ENCODE peak calls at places on chromosomes 12 and 14, in six cellular contexts. O is heart left ventricle, U is neural progenitor cell, B is SJSA1, G is left ventricle myocardium inferior, J is stomach. P is an unnamed sample.

GRCh38 chr12:32336261-32336660 is 63.1 kb upstream of the FGD4 start:
- DNase-seq in O (no peak), U (no peak), B (no peak), G (no peak), J (no peak), P (no peak)

GRCh38 chr12:95231190-95231589 is 13.6 kb downstream of the VEZT start:
- DNase-seq in O (no peak), U (no peak), B (no peak), G (no peak), J (no peak), P (no peak)

GRCh38 chr12:87967871-87968270 is 61.3 kb downstream of the C12orf50 start:
- DNase-seq in O (no peak), U (no peak), B (no peak), G (no peak), J (no peak), P (no peak)

GRCh38 chr14:43165651-43166050 is 1341.4 kb downstream of the FSCB start:
- DNase-seq in O (no peak), U (no peak), B (no peak), G (no peak), J (no peak), P (no peak)

GRCh38 chr12:26118356-26118755 is 6.5 kb downstream of the BHLHE41 start:
- DNase-seq in O (no peak), U (no peak), B (no peak), G (no peak), J (no peak), P (no peak)

GRCh38 chr14:105487449-105487985 is 831 bp downstream of the CRIP1 start:
- DNase-seq in O (peak; percentile 68), U (peak; percentile 58), B (no peak), G (peak; percentile 67), J (peak; percentile 62), P (no peak)

GRCh38 chr12:122834921-122835692 is at the start of gene HIP1R:
- DNase-seq in O (no peak), U (peak; percentile 82), B (no peak), G (no peak), J (peak; percentile 64), P (peak; percentile 61)

GRCh38 chr14:69643430-69644200 is 32.2 kb downstream of the SUSD6 start:
- DNase-seq in O (peak; percentile 51), U (no peak), B (no peak), G (no peak), J (peak; percentile 90), P (peak; percentile 86)

GRCh38 chr12:102478416-102479098 is 1.8 kb downstream of the IGF1 start:
- DNase-seq in O (no peak), U (peak; percentile 64), B (peak; percentile 16), G (no peak), J (peak; percentile 28), P (no peak)

GRCh38 chr12:132447327-132447720 is 42.6 kb upstream of the FBRSL1 start:
- DNase-seq in O (no peak), U (no peak), B (no peak), G (no peak), J (no peak), P (no peak)

GRCh38 chr12:132446535-132447326 is 43.2 kb upstream of the FBRSL1 start:
- DNase-seq in O (no peak), U (peak; percentile 38), B (no peak), G (no peak), J (no peak), P (no peak)

GRCh38 chr12:132448453-132448800 is 41.5 kb upstream of the FBRSL1 start:
- DNase-seq in O (no peak), U (no peak), B (no peak), G (no peak), J (no peak), P (no peak)

GRCh38 chr12:132449565-132450390 is 40.2 kb upstream of the FBRSL1 start:
- DNase-seq in O (no peak), U (no peak), B (no peak), G (no peak), J (no peak), P (no peak)

GRCh38 chr12:132447731-132448452 is 42.1 kb upstream of the FBRSL1 start:
- DNase-seq in O (no peak), U (no peak), B (no peak), G (no peak), J (no peak), P (no peak)
- H3K4me1 ChIP-seq in O (no peaks in the 10 kb centered on the region), U (peaks cover 10% of the 10 kb centered on the region), B (no peaks in the 10 kb centered on the region), G (no peaks in the 10 kb centered on the region), J (no peaks in the 10 kb centered on the region), P (no peaks in the 10 kb centered on the region)

DNA sequence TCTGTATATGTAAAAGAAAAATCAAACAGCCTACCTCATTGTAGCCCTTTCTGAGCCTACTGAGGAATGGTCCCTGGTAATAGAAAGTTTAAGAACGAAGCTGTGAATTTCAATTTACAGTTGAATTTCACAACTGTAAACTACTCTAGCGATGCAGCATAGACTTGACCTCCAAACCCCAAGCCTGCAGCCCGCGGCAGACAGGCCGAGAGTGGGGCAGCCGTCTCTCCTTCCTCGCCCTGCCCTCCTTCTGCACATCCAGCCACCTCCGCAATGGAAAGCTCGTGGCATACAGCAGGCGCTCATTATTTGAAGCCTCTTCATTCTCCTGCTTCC is 15.3 kb downstream of the RNASE2 start:
- DNase-seq in O (no peak), U (no peak), B (no peak), G (no peak), J (no peak), P (no peak)
- H3K27ac ChIP-seq in O (peak overlapping the region; percentile 14), U (no peak overlapping the region), B (no peak overlapping the region), G (peak overlapping the region; percentile 86), J (no peak overlapping the region), P (peak overlapping the region; percentile 48)

DNA sequence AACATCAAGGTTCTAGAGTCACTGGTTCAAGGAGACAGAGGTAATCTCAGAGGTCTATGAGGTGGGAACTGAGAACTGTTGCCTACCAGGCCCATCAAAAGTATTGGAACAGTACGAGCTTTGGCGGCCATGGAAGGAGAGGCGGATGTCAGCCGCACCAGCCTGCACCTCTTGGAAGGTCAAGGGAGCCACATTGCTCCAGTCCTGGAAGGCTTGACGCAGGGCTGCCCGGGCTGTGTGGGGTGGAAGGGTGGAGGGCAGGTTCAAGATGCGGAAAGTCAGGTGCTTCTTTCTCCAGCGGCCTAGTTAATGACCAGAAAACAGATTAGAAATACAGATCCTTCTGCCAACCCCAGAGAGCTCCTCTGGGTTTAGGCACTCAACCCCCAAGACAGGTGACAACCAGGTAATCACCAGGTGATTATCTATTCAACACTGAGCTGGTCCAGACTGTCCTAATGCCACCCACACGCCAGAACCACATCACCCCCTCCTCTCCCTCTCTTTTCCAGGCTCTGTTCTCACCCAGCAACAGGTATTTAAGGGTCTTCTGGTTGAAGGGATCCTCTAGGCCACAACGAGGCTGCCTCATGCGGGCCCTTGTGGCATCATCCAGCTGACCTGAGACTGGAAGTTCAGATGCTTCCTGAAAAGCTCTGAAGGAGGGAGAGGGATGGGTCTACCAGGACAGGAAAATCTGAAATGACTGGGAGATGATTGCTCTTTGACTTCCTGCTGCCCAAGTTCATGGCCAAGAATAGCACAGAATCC is 2.0 kb downstream of the MMP19 start:
- DNase-seq in O (no peak), U (no peak), B (no peak), G (no peak), J (no peak), P (no peak)
- H3K4me1 ChIP-seq in O (no peaks in the 10 kb centered on the region), U (peaks cover 5% of the 10 kb centered on the region), B (peaks cover 21% of the 10 kb centered on the region), G (peaks cover under 1% of the 10 kb centered on the region), J (no peaks in the 10 kb centered on the region), P (no peaks in the 10 kb centered on the region)

GRCh38 chr14:20846560-20846959 is 43.9 kb upstream of the RNASE1 start:
- DNase-seq in O (no peak), U (no peak), B (no peak), G (no peak), J (no peak), P (no peak)

GRCh38 chr14:20848955-20849570 is 42.1 kb upstream of the RNASE3 start:
- DNase-seq in O (no peak), U (peak; percentile 65), B (no peak), G (no peak), J (peak; percentile 35), P (no peak)

DNA sequence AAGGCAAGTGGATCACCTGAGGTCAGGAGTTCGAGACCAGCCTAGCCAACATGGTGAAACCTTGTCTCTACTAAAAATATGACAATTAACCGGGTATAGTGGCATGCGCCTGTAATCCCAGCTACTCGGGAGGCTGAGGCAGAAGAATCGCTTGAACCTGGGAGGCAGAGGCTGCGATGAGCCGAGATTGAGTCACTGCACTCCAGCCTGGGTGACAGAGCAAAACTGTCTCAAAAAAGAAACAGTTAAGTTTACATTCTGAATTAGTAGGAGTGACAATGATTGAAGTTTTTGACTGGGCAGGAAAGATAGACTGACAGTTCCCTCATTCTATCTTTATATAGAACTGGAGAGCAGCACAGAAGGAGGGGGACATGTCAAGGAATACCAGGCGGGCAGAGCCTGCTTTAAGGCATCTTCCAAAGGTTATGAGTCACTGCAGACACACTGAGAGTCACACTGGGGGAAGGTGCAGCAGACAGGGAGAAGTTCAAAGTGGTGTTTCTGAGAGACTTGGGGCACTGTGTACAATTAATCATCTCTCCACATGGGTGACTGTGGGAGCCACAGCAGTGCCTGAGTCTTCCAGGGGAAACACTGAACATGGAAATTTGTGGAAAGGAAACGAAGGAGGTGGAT is 42.8 kb upstream of the RNASE3 start:
- DNase-seq in O (no peak), U (no peak), B (peak; percentile 11), G (no peak), J (no peak), P (no peak)
- H3K27ac ChIP-seq in O (no peak overlapping the region), U (no peak overlapping the region), B (no peak overlapping the region), G (no peak overlapping the region), J (peak overlapping the region; percentile 86), P (peak overlapping the region; percentile 4)

GRCh38 chr14:89402363-89402762 is 14.7 kb downstream of the FOXN3 start:
- DNase-seq in O (no peak), U (no peak), B (no peak), G (no peak), J (no peak), P (no peak)

GRCh38 chr14:89399594-89400068 is 17.4 kb downstream of the FOXN3 start:
- DNase-seq in O (no peak), U (peak; percentile 56), B (no peak), G (no peak), J (no peak), P (no peak)

GRCh38 chr14:89400529-89400928 is 16.5 kb downstream of the FOXN3 start:
- DNase-seq in O (no peak), U (no peak), B (no peak), G (no peak), J (no peak), P (no peak)

GRCh38 chr14:89401241-89401640 is 15.8 kb downstream of the FOXN3 start:
- DNase-seq in O (no peak), U (no peak), B (no peak), G (no peak), J (no peak), P (no peak)

DNA sequence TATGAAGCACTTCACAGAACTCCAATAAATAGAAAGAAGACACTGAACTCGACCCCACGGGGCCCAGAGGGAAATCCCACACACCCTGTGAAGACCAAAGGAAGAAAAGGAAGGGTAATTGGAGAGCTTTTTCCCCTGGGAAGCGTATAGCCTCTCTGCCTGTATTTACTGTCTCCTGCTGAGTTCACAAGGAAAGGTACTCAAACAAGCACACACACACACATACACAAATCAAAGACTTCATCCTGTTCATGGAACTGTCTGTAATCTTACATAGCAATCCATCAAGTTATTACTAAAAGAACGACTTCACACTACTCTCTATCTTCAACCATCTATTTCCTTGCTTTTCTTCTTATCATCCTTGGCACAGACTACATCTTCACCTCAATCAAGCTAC is 15.2 kb downstream of the FOXN3 start:
- DNase-seq in O (no peak), U (no peak), B (no peak), G (no peak), J (no peak), P (no peak)
- H3K4me1 ChIP-seq in O (peaks cover 15% of the 10 kb centered on the region), U (peaks cover 14% of the 10 kb centered on the region), B (no peaks in the 10 kb centered on the region), G (peaks cover 81% of the 10 kb centered on the region), J (peaks cover 13% of the 10 kb centered on the region), P (no peaks in the 10 kb centered on the region)

GRCh38 chr12:90621927-90622326 is 333.0 kb downstream of the CCER1 start:
- DNase-seq in O (no peak), U (no peak), B (peak; percentile 40), G (no peak), J (no peak), P (no peak)
- H3K27ac ChIP-seq in O (no peak overlapping the region), U (no peak overlapping the region), B (peak overlapping the region; percentile 63), G (no peak overlapping the region), J (no peak overlapping the region), P (no peak overlapping the region)